ENCODE peak calls at places on chromosomes 6 and 20, in nine cellular contexts. H is lower lobe of right lung; Z is activated T-cell treated with anti-CD3 and anti-CD28 coated beads, Interleukin-2, amount 50 U/mL, for 48 hours; K is AG08396; M is SW480; Y is activated T-helper 1 cell treated with Interleukin-2 at 50 U/mL for 16 hours; V is hypothalamus; X is thyroid gland; P is fibroblast of pulmonary artery. L is an unnamed sample.

GRCh38 chr6:164106345-164106769 is 691.8 kb downstream of the QKI start:
- DNase-seq in H (no peak), Z (no peak), K (peak), M (peak), Y (no peak), V (peak), X (no peak), P (peak), L (peak)

GRCh38 chr6:53065266-53066058 is at the start of gene FBXO9:
- DNase-seq in H (peak), Z (no peak), K (peak), M (peak), Y (peak), V (peak), X (peak), P (no peak), L (peak)

GRCh38 chr20:63695419-63696310 is 787 bp upstream of the TNFRSF6B start:
- DNase-seq in H (no peak), Z (peak), K (no peak), M (no peak), Y (no peak), V (no peak), X (no peak), P (no peak), L (no peak)

GRCh38 chr20:7291319-7291943 is 523.9 kb downstream of the BMP2 start:
- DNase-seq in H (no peak), Z (no peak), K (no peak), M (no peak), Y (no peak), V (no peak), X (no peak), P (no peak), L (no peak)

GRCh38 chr6:14412026-14412425 is 294.5 kb downstream of the CD83 start:
- DNase-seq in H (no peak), Z (no peak), K (no peak), M (no peak), Y (no peak), V (no peak), X (no peak), P (peak), L (no peak)

GRCh38 chr6:28161410-28162079 is 19.9 kb downstream of the ZKSCAN8 start:
- DNase-seq in H (peak), Z (peak), K (peak), M (peak), Y (peak), V (peak), X (peak), P (peak), L (peak)

GRCh38 chr6:107957165-107957908 is 671 bp downstream of the SEC63 start:
- DNase-seq in H (peak), Z (peak), K (peak), M (peak), Y (peak), V (peak), X (peak), P (peak), L (peak)

GRCh38 chr20:50357783-50358161 is 152.4 kb upstream of the PTPN1 start:
- DNase-seq in H (no peak), Z (no peak), K (no peak), M (no peak), Y (no peak), V (no peak), X (no peak), P (no peak), L (no peak)

GRCh38 chr6:38234934-38235678 is 404.6 kb downstream of the BTBD9 start:
- DNase-seq in H (no peak), Z (no peak), K (no peak), M (no peak), Y (no peak), V (no peak), X (no peak), P (no peak), L (no peak)

GRCh38 chr6:52364480-52365166 is 2.7 kb downstream of the PAQR8 start:
- DNase-seq in H (no peak), Z (no peak), K (no peak), M (no peak), Y (no peak), V (peak), X (no peak), P (no peak), L (no peak)

GRCh38 chr6:105474234-105474633 is 71.4 kb upstream of the PREP start:
- DNase-seq in H (no peak), Z (no peak), K (no peak), M (no peak), Y (no peak), V (no peak), X (no peak), P (no peak), L (no peak)

GRCh38 chr20:62043131-62043914 is 22.4 kb downstream of the TAF4 start:
- DNase-seq in H (peak), Z (no peak), K (no peak), M (no peak), Y (no peak), V (no peak), X (no peak), P (peak), L (no peak)

GRCh38 chr6:75283907-75284284 is 696 bp downstream of the TMEM30A start:
- DNase-seq in H (no peak), Z (no peak), K (no peak), M (no peak), Y (no peak), V (no peak), X (no peak), P (no peak), L (no peak)

GRCh38 chr20:19973920-19974620 is 43.1 kb upstream of the NAA20 start:
- DNase-seq in H (peak), Z (no peak), K (peak), M (peak), Y (no peak), V (peak), X (peak), P (peak), L (peak)

GRCh38 chr6:168166627-168167026 is 87.6 kb upstream of the FRMD1 start:
- DNase-seq in H (no peak), Z (no peak), K (no peak), M (no peak), Y (no peak), V (no peak), X (no peak), P (no peak), L (no peak)

GRCh38 chr20:50682947-50683530 is 8.3 kb downstream of the RIPOR3 start:
- DNase-seq in H (no peak), Z (no peak), K (no peak), M (no peak), Y (no peak), V (no peak), X (no peak), P (no peak), L (no peak)

GRCh38 chr6:154582696-154583095 is 72.2 kb upstream of the CNKSR3 start:
- DNase-seq in H (no peak), Z (no peak), K (no peak), M (no peak), Y (no peak), V (no peak), X (no peak), P (no peak), L (no peak)

GRCh38 chr6:87473419-87473903 is 687 bp downstream of the SLC35A1 start:
- DNase-seq in H (peak), Z (no peak), K (peak), M (peak), Y (no peak), V (no peak), X (peak), P (peak), L (peak)

GRCh38 chr6:130900913-130901312 is 73.7 kb downstream of the SMLR1 start:
- DNase-seq in H (no peak), Z (no peak), K (peak), M (no peak), Y (no peak), V (no peak), X (peak), P (peak), L (peak)

GRCh38 chr20:19661717-19662637 is 96.1 kb upstream of the RIN2 start:
- DNase-seq in H (peak), Z (peak), K (peak), M (peak), Y (no peak), V (peak), X (peak), P (peak), L (peak)

GRCh38 chr6:150175611-150176151 is 32.8 kb downstream of the PPP1R14C start:
- DNase-seq in H (no peak), Z (no peak), K (no peak), M (no peak), Y (no peak), V (no peak), X (no peak), P (no peak), L (no peak)

GRCh38 chr20:45863543-45864470 is 6.4 kb downstream of the ZSWIM3 start:
- DNase-seq in H (no peak), Z (no peak), K (no peak), M (no peak), Y (no peak), V (no peak), X (no peak), P (no peak), L (no peak)

GRCh38 chr20:23179766-23180403 is 93.8 kb upstream of the CD93 start:
- DNase-seq in H (no peak), Z (no peak), K (no peak), M (no peak), Y (no peak), V (no peak), X (no peak), P (no peak), L (peak)

GRCh38 chr6:16901777-16902176 is 140.5 kb upstream of the ATXN1 start:
- DNase-seq in H (peak), Z (no peak), K (peak), M (no peak), Y (no peak), V (no peak), X (peak), P (peak), L (peak)

GRCh38 chr6:31158863-31159855 is 770 bp downstream of the TCF19 start:
- DNase-seq in H (no peak), Z (peak), K (no peak), M (peak), Y (peak), V (no peak), X (no peak), P (no peak), L (peak)

GRCh38 chr20:54227241-54227640 is 19.4 kb downstream of the PFDN4 start:
- DNase-seq in H (no peak), Z (no peak), K (no peak), M (no peak), Y (no peak), V (no peak), X (no peak), P (no peak), L (no peak)